ENCODE peak calls at places on chromosome 3, in six cellular contexts. H is MM.1S, Q is tibial artery, T is right atrium auricular region, M is adrenal gland, P is endodermal cell. J is an unnamed sample.

GRCh38 chr3:52216585-52217408 is 8.6 kb downstream of the TLR9 start:
- DNase-seq in T (peak; percentile 79), P (no peak), M (peak; percentile 94), H (no peak), Q (peak; percentile 52), J (peak; percentile 86)

GRCh38 chr3:183275418-183275817 is 22.4 kb downstream of the B3GNT5 start:
- DNase-seq in Q (no peak), M (peak; percentile 50), P (no peak), H (peak; percentile 41), T (no peak), J (no peak)

GRCh38 chr3:108471346-108471935 is 39.0 kb downstream of the MYH15 start:
- DNase-seq in P (no peak), M (no peak), H (no peak), Q (no peak), T (no peak), J (no peak)

GRCh38 chr3:143222505-143222904 is 102.9 kb downstream of the CHST2 start:
- DNase-seq in P (no peak), Q (no peak), H (no peak), M (no peak), T (no peak), J (no peak)

GRCh38 chr3:186529204-186529999 is 14.8 kb downstream of the CRYGS start:
- DNase-seq in Q (no peak), T (no peak), M (no peak), H (no peak), P (no peak), J (no peak)

GRCh38 chr3:159619341-159619885 is 369.2 kb upstream of the IL12A start:
- DNase-seq in H (no peak), Q (no peak), M (no peak), T (no peak), P (no peak), J (no peak)

GRCh38 chr3:141393151-141394076 is 25.1 kb downstream of the ZBTB38 start:
- DNase-seq in P (peak; percentile 88), M (peak; percentile 90), Q (no peak), H (no peak), T (no peak), J (no peak)

GRCh38 chr3:145864336-145864735 is 296.6 kb downstream of the PLOD2 start:
- DNase-seq in T (no peak), M (no peak), P (no peak), Q (no peak), H (no peak), J (no peak)

GRCh38 chr3:48268381-48268935 is 27.6 kb downstream of the ZNF589 start:
- DNase-seq in M (no peak), H (no peak), T (no peak), P (no peak), Q (no peak), J (no peak)

DNA sequence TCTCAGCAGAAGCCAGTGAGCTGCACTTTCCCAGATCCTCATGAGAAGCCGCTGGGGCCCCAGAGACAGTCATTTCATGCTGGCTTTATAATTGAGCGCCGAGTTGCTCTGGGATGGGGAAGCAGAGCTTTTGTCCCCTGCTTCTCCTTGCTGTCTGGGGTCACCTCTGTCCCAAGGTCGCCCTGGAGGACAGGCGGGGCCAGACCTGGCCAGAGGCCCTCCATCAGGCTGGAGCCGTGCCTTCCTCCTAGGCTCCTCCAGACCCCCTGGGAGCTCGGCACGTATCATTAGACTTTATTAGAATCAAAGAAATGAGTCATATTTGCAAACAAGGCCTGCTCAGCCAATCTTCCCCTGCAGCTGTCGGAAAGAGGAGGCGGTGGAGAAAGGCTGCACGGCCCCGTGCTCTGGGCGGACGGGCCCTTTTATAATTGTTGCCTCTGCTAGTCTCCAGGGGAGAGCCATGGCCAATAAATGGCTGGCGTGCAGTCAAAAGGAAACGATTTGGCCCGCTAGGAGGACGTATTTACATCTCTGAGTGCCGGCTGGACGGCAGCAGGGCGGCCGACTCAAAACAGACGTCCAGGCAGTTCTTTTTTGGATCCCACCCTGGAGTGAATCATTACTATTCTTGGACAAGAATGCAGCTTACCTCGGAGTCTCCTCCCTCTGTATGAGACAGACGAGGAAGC is 50.4 kb downstream of the SLC6A6 start:
- DNase-seq in H (no peak), P (no peak), T (peak; percentile 97), M (peak; percentile 94), Q (peak; percentile 95), J (peak; percentile 67)
- TF ChIP-seq CTCF in H (no peak), P (no peak), T (no peak), M (peak; percentile 36), Q (peak; percentile 49), J (no peak)

GRCh38 chr3:58062469-58062868 is 54.2 kb downstream of the FLNB start:
- DNase-seq in M (peak; percentile 45), Q (no peak), T (no peak), P (no peak), H (no peak), J (no peak)

GRCh38 chr3:58065700-58066167 is 57.5 kb downstream of the FLNB start:
- DNase-seq in T (no peak), H (no peak), Q (no peak), P (peak; percentile 73), M (peak; percentile 75), J (no peak)

GRCh38 chr3:58064923-58065638 is 56.9 kb downstream of the FLNB start:
- DNase-seq in T (no peak), H (no peak), Q (no peak), M (no peak), P (no peak), J (no peak)

GRCh38 chr3:58063022-58063421 is 54.8 kb downstream of the FLNB start:
- DNase-seq in P (no peak), M (peak; percentile 50), T (no peak), Q (no peak), H (no peak), J (no peak)

GRCh38 chr3:58063424-58063823 is 55.2 kb downstream of the FLNB start:
- DNase-seq in T (peak; percentile 71), H (no peak), P (no peak), M (peak; percentile 83), Q (peak; percentile 84), J (no peak)
- H3K4me1 ChIP-seq in T (no peaks in the 10 kb centered on the region), H (no peaks in the 10 kb centered on the region), P (peaks cover 42% of the 10 kb centered on the region), M (peaks cover 39% of the 10 kb centered on the region), Q (peaks cover 62% of the 10 kb centered on the region), J (peaks cover 6% of the 10 kb centered on the region)

GRCh38 chr3:148940983-148941382 is 50.4 kb upstream of the GYG1 start:
- DNase-seq in H (no peak), M (no peak), P (no peak), Q (no peak), T (no peak), J (no peak)
- TF ChIP-seq CTCF in H (no peak), M (no peak), P (no peak), Q (no peak), T (no peak), J (no peak)

DNA sequence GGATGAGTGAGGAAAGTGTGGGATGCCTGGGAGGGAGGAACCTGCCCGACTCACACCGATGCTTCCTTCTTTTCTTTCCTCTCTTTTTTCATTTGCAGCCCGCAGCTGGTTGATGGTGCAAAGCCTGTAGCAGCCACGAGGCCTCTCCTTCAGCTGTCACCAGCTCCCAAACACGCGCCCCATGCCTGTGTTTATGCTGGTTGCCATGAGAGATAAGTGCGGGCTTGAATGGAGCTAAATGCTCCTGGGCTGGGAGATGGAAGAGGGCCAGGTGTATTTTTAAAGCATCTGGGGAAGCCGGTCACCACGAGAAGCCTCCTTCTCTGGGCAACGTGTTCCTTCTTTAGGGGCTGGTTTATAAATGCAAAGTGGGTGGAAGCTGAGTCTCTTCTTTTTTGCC is 9.3 kb downstream of the COLQ start:
- DNase-seq in P (no peak), Q (peak; percentile 32), H (no peak), M (peak; percentile 65), T (peak; percentile 71), J (peak; percentile 76)
- H3K4me1 ChIP-seq in P (no peaks in the 10 kb centered on the region), Q (peaks cover 8% of the 10 kb centered on the region), H (no peaks in the 10 kb centered on the region), M (no peaks in the 10 kb centered on the region), T (no peaks in the 10 kb centered on the region), J (peaks cover 11% of the 10 kb centered on the region)

GRCh38 chr3:63142681-63143080 is 135.4 kb upstream of the SYNPR start:
- DNase-seq in M (no peak), Q (no peak), T (no peak), P (no peak), H (no peak), J (no peak)
- TF ChIP-seq CTCF in M (no peak), Q (no peak), T (peak; percentile 40), P (peak; percentile 64), H (no peak), J (no peak)

DNA sequence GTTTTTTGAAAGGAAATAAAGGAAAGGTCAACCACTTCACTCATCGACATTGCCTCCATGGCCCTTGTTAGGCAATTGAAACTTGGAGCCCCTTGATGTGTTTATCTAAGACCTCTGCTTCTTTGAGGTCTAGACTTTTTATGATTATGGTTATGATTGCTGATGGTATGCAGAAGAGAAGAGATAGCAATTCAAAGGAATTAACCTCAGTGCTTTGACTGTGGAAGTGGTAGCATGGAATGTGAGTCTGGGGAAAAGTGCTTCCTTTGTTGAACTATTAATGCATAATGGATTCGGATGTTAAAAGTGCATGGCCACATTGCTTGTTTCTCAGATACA is 46.1 kb downstream of the FNDC3B start:
- DNase-seq in H (no peak), Q (no peak), M (no peak), T (no peak), P (no peak), J (no peak)
- H3K4me1 ChIP-seq in H (peaks cover 76% of the 10 kb centered on the region), Q (peaks cover 18% of the 10 kb centered on the region), M (peaks cover 67% of the 10 kb centered on the region), T (no peaks in the 10 kb centered on the region), P (no peaks in the 10 kb centered on the region), J (peaks cover 75% of the 10 kb centered on the region)

DNA sequence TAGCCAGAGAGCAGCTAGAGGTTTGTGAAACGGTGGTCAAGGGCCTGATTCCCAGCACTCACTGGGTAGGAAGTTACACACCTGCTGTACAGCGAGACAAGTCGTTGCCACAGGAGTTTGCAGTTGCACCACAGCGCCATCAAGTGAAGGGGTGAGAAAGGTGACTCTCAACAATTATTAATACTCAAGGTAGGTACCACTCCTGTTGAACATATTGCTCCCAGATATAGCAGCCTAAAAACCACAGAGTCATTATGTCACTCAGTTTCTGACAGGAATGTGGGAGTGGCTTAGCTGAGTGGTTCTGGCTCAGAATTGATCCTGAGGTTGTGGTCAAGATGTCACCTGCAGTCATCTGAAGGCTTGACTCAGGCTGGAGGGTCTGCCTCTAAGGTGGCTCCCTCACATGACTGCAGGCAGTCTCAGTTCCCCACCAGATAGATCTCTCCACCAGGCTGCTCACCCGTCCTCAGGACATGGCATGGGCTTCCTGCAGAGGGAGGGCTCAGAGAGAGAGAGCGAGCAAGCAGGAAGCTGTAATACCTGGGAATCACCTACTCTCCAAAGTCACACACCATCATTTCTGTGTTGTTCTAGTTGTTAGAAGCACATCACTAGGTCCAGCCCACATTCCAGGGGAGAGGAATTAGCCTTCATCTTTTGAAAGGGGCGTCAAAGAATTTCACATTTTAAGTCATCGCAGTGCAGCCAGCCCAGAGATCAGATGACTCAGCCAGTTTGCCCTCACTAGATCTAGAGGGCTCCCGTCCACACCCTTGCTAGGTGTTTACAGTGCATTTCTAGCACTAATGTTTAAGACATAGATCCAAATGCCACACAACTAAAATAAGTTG is 17.0 kb upstream of the ANO10 start:
- DNase-seq in Q (no peak), M (no peak), P (peak; percentile 69), T (no peak), H (peak; percentile 78), J (peak; percentile 53)
- TF ChIP-seq CTCF in Q (no peak), M (no peak), P (peak; percentile 57), T (no peak), H (peak; percentile 73), J (no peak)

DNA sequence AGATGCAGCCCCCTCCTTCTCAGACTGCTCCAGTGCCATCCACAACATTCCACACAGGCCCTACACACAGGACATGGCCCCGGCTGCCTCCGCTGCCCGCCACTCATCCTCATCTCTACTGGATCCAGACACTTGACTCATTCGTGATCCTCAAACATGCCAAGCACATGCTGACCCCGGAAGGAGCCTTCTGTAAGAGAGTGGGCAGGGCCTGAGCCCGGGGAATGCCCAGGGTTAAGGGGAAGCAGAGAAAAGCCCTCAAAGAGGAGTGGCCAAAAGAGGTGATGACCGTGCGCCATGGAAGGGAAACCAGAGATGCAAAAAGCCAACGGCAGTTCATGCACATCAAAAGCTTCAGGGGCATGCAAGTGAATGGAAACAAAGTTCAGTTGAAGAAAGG is 46.1 kb downstream of the RFTN1 start:
- DNase-seq in P (no peak), H (no peak), M (no peak), T (no peak), Q (no peak), J (no peak)
- H3K4me1 ChIP-seq in P (peaks cover 8% of the 10 kb centered on the region), H (no peaks in the 10 kb centered on the region), M (peaks cover 11% of the 10 kb centered on the region), T (no peaks in the 10 kb centered on the region), Q (peaks cover 22% of the 10 kb centered on the region), J (peaks cover 4% of the 10 kb centered on the region)

J was measured in left lung.